ENCODE peak calls at places on chromosome 3, in eight cellular contexts. I, W, V, F, Q, Y, C and E are unnamed samples. For H3K9me3, the result is how much of the 10 kb centered on the place peaks cover.

GRCh38 chr3:126216416-126216815 is 36.0 kb upstream of the ALDH1L1 start:
- DNase-seq in I (no peak), W (no peak), V (no peak), F (no peak), Q (peak), Y (no peak), C (no peak), E (no peak)

GRCh38 chr3:157475921-157476395 is 27.3 kb downstream of the VEPH1 start:
- DNase-seq in I (peak), W (no peak), V (no peak), F (no peak), Q (no peak), Y (no peak), C (no peak), E (no peak)

GRCh38 chr3:141402476-141403171 is 34.3 kb downstream of the ZBTB38 start:
- DNase-seq in I (peak), W (no peak), V (peak), F (peak), Q (peak), Y (peak), C (peak), E (peak)

GRCh38 chr3:50607271-50608091 is 4.1 kb downstream of the CISH start:
- DNase-seq in I (no peak), W (no peak), V (peak), F (no peak), Q (no peak), Y (peak), C (no peak), E (no peak)

GRCh38 chr3:195549931-195550519 is 6.9 kb upstream of the PPP1R2 start:
- DNase-seq in I (peak), W (no peak), V (no peak), F (peak), Q (peak), Y (peak), C (no peak), E (no peak)

GRCh38 chr3:126439968-126440708 is 35.6 kb downstream of the ZXDC start:
- DNase-seq in I (no peak), W (no peak), V (no peak), F (peak), Q (no peak), Y (no peak), C (no peak), E (no peak)

GRCh38 chr3:129440648-129441190 is 695 bp downstream of the IFT122 start:
- DNase-seq in I (peak), W (no peak), V (no peak), F (no peak), Q (no peak), Y (no peak), C (no peak), E (no peak)

GRCh38 chr3:183826854-183827253 is 1.5 kb upstream of the MAP6D1 start:
- DNase-seq in I (no peak), W (no peak), V (no peak), F (peak), Q (no peak), Y (no peak), C (no peak), E (no peak)

GRCh38 chr3:124007186-124007585 is 15.3 kb upstream of the ROPN1 start:
- DNase-seq in I (no peak), W (no peak), V (no peak), F (no peak), Q (no peak), Y (no peak), C (no peak), E (no peak)

DNA sequence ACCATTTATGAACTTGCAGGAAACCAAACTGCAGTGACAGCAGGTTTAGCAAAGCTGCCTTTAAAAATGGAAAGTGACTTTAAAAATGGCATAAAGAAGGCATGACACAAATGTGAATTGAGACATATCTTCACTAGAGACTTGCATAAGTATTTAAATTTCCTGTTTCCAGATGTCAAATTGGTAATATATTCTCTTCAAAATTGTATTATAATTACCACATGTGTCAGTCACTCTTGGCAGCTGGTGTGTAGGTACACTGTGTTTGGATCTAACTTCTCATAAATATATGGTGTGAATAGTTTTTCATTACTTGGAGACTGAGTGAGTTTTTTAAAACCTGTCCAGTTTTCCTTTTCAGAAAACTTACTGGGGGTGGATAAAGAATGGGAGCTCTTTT is 636.2 kb upstream of the SGO1 start:
- DNase-seq in I (no peak), W (no peak), V (no peak), F (no peak), Q (no peak), Y (no peak), C (no peak), E (no peak)
- H3K9me3 ChIP-seq in I (under half), W (under half), V (under half), F (under half), Q (under half), Y (under half), C (under half), E (under half)

DNA sequence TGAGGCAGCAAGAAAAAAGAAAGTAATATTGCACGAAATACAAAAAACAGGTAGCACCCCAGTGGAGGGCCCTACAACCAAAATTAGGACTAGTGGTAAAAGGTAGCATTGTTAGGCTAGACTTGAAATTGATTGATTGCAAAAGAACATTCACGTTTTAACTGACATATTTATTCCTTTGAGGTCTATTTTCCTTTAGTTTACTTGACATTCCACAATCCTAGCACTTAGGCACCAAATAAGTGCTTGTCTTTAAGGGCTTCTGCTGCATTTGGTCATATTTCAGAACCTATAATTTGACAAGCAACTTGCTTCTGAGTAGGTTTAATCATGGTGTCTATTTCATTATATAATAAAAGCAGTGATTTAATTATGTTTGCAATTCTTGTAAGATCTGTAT is 642.7 kb upstream of the AGTR1 start:
- DNase-seq in I (no peak), W (no peak), V (no peak), F (no peak), Q (no peak), Y (no peak), C (no peak), E (no peak)
- H3K9me3 ChIP-seq in I (under half), W (under half), V (under half), F (under half), Q (under half), Y (under half), C (under half), E (under half)

GRCh38 chr3:16085884-16086608 is 88.4 kb upstream of the GALNT15 start:
- DNase-seq in I (peak), W (no peak), V (no peak), F (no peak), Q (peak), Y (peak), C (peak), E (peak)

GRCh38 chr3:16084887-16085286 is 89.6 kb upstream of the GALNT15 start:
- DNase-seq in I (peak), W (no peak), V (no peak), F (no peak), Q (peak), Y (no peak), C (no peak), E (no peak)

GRCh38 chr3:16085410-16085809 is 89.1 kb upstream of the GALNT15 start:
- DNase-seq in I (no peak), W (no peak), V (no peak), F (no peak), Q (peak), Y (no peak), C (no peak), E (no peak)

GRCh38 chr3:16079519-16079918 is 95.0 kb upstream of the GALNT15 start:
- DNase-seq in I (peak), W (no peak), V (no peak), F (no peak), Q (peak), Y (no peak), C (no peak), E (no peak)

DNA sequence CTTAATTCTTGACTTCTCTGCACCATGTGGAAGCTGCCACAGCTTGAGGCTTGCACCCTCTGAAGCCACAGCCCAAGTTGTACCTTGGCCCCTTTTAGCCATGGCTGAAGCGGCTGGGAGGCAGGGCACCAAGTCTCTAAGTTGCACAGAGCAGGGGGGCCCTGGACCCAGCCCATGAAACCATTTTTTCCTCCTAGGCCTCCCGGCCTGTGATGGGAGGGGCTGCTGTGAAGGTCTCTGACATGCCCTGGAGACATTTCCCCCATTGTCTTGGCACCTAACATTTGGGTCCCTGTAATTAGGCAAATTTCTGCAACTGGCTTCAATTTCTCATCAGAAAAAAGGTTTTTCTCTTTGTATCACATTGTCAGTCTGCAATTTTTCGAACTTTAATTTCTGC is 92.8 kb upstream of the GALNT15 start:
- DNase-seq in I (no peak), W (no peak), V (no peak), F (no peak), Q (no peak), Y (no peak), C (no peak), E (no peak)
- H3K9me3 ChIP-seq in I (under half), W (under half), V (under half), F (under half), Q (under half), Y (under half), C (under half), E (under half)

GRCh38 chr3:138542977-138543376 is 51.1 kb downstream of the CEP70 start:
- DNase-seq in I (no peak), W (no peak), V (no peak), F (no peak), Q (no peak), Y (no peak), C (no peak), E (no peak)
- H3K9me3 ChIP-seq in I (under half), W (under half), V (half or more), F (half or more), Q (under half), Y (under half), C (under half), E (under half)

DNA sequence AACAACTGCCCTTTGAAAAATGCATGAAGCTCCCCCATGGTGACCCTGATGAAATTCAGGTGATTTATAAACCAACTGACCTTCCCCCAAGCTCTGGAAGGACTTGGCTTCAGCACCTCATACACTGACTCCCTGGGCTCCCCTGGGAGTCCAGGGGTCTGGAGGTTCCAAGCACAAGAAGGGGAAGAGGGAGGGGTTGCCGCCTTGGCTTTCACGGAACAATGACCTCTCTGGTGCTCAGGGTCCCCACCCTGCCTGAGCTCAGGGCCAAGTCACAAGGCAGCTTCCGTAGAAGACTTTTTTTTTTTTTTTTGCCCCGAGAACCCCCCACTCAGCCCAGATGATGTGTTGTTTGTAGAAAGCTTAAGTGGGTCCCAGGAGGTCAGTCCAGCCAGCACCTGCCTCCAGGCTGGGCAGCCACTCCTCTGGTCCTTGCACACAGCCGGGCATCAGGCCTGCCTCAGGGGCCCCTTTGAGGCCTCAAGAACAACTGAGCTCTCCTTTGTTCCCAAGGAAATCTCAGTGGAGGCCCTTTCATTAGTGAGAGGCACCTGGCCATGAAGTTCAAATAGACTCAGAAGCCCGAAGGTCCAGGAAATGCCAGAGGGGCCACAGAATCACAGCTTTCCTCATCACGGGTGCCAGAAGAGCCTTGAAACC is 14.0 kb upstream of the ALAS1 start:
- DNase-seq in I (no peak), W (no peak), V (no peak), F (peak), Q (no peak), Y (no peak), C (no peak), E (no peak)
- H3K9me3 ChIP-seq in I (under half), W (under half), V (under half), F (under half), Q (under half), Y (under half), C (under half), E (under half)

GRCh38 chr3:152037953-152038352 is 164.5 kb downstream of the SUCNR1 start:
- DNase-seq in I (no peak), W (no peak), V (no peak), F (no peak), Q (no peak), Y (no peak), C (no peak), E (no peak)

GRCh38 chr3:152039887-152040286 is 166.4 kb downstream of the SUCNR1 start:
- DNase-seq in I (no peak), W (no peak), V (no peak), F (no peak), Q (no peak), Y (no peak), C (no peak), E (no peak)

GRCh38 chr3:152038491-152038890 is 165.0 kb downstream of the SUCNR1 start:
- DNase-seq in I (no peak), W (no peak), V (no peak), F (no peak), Q (peak), Y (no peak), C (no peak), E (no peak)

GRCh38 chr3:152040319-152040718 is 166.9 kb downstream of the SUCNR1 start:
- DNase-seq in I (no peak), W (no peak), V (no peak), F (no peak), Q (no peak), Y (no peak), C (no peak), E (no peak)

GRCh38 chr3:152037304-152037703 is 163.9 kb downstream of the SUCNR1 start:
- DNase-seq in I (no peak), W (no peak), V (no peak), F (no peak), Q (no peak), Y (no peak), C (no peak), E (no peak)
- H3K9me3 ChIP-seq in I (under half), W (under half), V (under half), F (under half), Q (under half), Y (under half), C (under half), E (under half)

DNA sequence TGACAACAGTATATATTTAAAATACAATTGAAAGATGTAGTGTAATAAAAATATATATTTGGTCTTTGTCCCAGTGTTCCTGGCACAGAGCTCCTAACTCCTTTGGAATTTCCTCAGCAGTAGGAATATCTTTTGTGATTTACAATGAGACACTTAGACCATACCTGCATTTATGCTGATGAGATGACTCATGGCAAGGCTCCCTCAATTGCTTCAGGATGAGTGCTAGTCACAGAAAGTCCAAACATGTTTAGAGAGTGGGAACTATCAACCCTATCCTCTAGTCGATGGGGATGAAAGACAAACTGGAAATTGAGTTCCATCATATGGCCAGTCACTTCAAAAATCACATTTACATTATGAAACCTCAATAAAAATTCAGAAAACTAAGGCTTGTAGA is 588.3 kb upstream of the LMCD1 start:
- DNase-seq in I (no peak), W (no peak), V (no peak), F (no peak), Q (no peak), Y (no peak), C (no peak), E (no peak)
- H3K9me3 ChIP-seq in I (under half), W (under half), V (under half), F (under half), Q (under half), Y (under half), C (under half), E (under half)